ENCODE peak calls at places on chromosomes 4 and X, in four cellular contexts. One of them, this sample, is unnamed. For H3K4me1, the result is how much of the 10 kb centered on the place peaks cover.

GRCh38 chr4:151744614-151745013 is 16.2 kb downstream of the GATB start:
- DNase-seq in GM23248: peak
- DNase-seq in heart left ventricle: no peak
- DNase-seq in HCT116: peak
- DNase-seq in this sample: no peak

GRCh38 chrX:70970482-70970999 is 39.6 kb upstream of the SLC7A3 start:
- DNase-seq in GM23248: peak
- DNase-seq in heart left ventricle: no peak
- DNase-seq in HCT116: no peak
- DNase-seq in this sample: no peak

GRCh38 chr4:87856816-87857215 is 24.0 kb downstream of the MEPE start:
- DNase-seq in GM23248: peak
- DNase-seq in heart left ventricle: no peak
- DNase-seq in HCT116: no peak
- DNase-seq in this sample: no peak

GRCh38 chr4:82284475-82284857 is 89.3 kb downstream of the HNRNPD start:
- DNase-seq in GM23248: no peak
- DNase-seq in heart left ventricle: no peak
- DNase-seq in HCT116: no peak
- DNase-seq in this sample: no peak

GRCh38 chr4:117823388-117823787 is 210.9 kb upstream of the NDST3 start:
- DNase-seq in GM23248: no peak
- DNase-seq in heart left ventricle: no peak
- DNase-seq in HCT116: no peak
- DNase-seq in this sample: no peak

GRCh38 chrX:18620349-18620748 is 51.6 kb downstream of the RS1 start:
- DNase-seq in GM23248: no peak
- DNase-seq in heart left ventricle: no peak
- DNase-seq in HCT116: no peak
- DNase-seq in this sample: no peak

GRCh38 chrX:15938072-15938471 is 83.5 kb upstream of the AP1S2 start:
- DNase-seq in GM23248: no peak
- DNase-seq in heart left ventricle: no peak
- DNase-seq in HCT116: no peak
- DNase-seq in this sample: no peak

GRCh38 chr4:32858971-32859370 is 2138.8 kb downstream of the PCDH7 start:
- DNase-seq in GM23248: peak
- DNase-seq in heart left ventricle: no peak
- DNase-seq in HCT116: peak
- DNase-seq in this sample: no peak

GRCh38 chrX:150983526-150984163 is 510 bp downstream of the HMGB3 start:
- DNase-seq in GM23248: peak
- DNase-seq in heart left ventricle: no peak
- DNase-seq in HCT116: no peak
- DNase-seq in this sample: no peak

GRCh38 chr4:52641853-52642563 is 17.1 kb downstream of the USP46 start:
- DNase-seq in GM23248: peak
- DNase-seq in heart left ventricle: no peak
- DNase-seq in HCT116: peak
- DNase-seq in this sample: no peak

GRCh38 chr4:106083065-106083464 is 187.8 kb downstream of the NPNT start:
- DNase-seq in GM23248: no peak
- DNase-seq in heart left ventricle: no peak
- DNase-seq in HCT116: no peak
- DNase-seq in this sample: no peak

GRCh38 chr4:159487284-159487747 is 384.4 kb downstream of the RAPGEF2 start:
- DNase-seq in GM23248: peak
- DNase-seq in heart left ventricle: peak
- DNase-seq in HCT116: peak
- DNase-seq in this sample: no peak

GRCh38 chrX:13250831-13251612 is 68.8 kb downstream of the ATXN3L start:
- DNase-seq in GM23248: peak
- DNase-seq in heart left ventricle: peak
- DNase-seq in HCT116: no peak
- DNase-seq in this sample: no peak

GRCh38 chr4:84916233-84916632 is 50.3 kb downstream of the WDFY3 start:
- DNase-seq in GM23248: no peak
- DNase-seq in heart left ventricle: no peak
- DNase-seq in HCT116: no peak
- DNase-seq in this sample: no peak

GRCh38 chr4:182923796-182924365 is 6.7 kb upstream of the DCTD start:
- DNase-seq in GM23248: no peak
- DNase-seq in heart left ventricle: no peak
- DNase-seq in HCT116: no peak
- DNase-seq in this sample: no peak

GRCh38 chr4:64784125-64784524 is 374.9 kb upstream of the TECRL start:
- DNase-seq in GM23248: peak
- DNase-seq in heart left ventricle: no peak
- DNase-seq in HCT116: no peak
- DNase-seq in this sample: no peak

GRCh38 chr4:109967798-109968520 is 55.3 kb downstream of the EGF start:
- DNase-seq in GM23248: peak
- DNase-seq in heart left ventricle: no peak
- DNase-seq in HCT116: no peak
- DNase-seq in this sample: no peak

GRCh38 chrX:19964017-19964710 is 26.7 kb downstream of the BCLAF3 start:
- DNase-seq in GM23248: no peak
- DNase-seq in heart left ventricle: no peak
- DNase-seq in HCT116: no peak
- DNase-seq in this sample: no peak

GRCh38 chrX:154730271-154730883 is 20.5 kb downstream of the GAB3 start:
- DNase-seq in GM23248: peak
- DNase-seq in heart left ventricle: peak
- DNase-seq in HCT116: no peak
- DNase-seq in this sample: peak

GRCh38 chrX:147180886-147181285 is 366.3 kb upstream of the CXorf51A start:
- DNase-seq in GM23248: no peak
- DNase-seq in heart left ventricle: no peak
- DNase-seq in HCT116: no peak
- DNase-seq in this sample: no peak

GRCh38 chr4:122243785-122244184 is 91.7 kb downstream of the BLTP1 start:
- DNase-seq in GM23248: no peak
- DNase-seq in heart left ventricle: no peak
- DNase-seq in HCT116: no peak
- DNase-seq in this sample: no peak

GRCh38 chr4:43458293-43458692 is 565.8 kb downstream of the GRXCR1 start:
- DNase-seq in GM23248: no peak
- DNase-seq in heart left ventricle: no peak
- DNase-seq in HCT116: no peak
- DNase-seq in this sample: no peak

GRCh38 chr4:56049428-56050212 is 100.9 kb downstream of the CEP135 start:
- DNase-seq in GM23248: peak
- DNase-seq in heart left ventricle: peak
- DNase-seq in HCT116: peak
- DNase-seq in this sample: peak

GRCh38 chrX:101759000-101759399 is 99.3 kb upstream of the ARMCX2 start:
- DNase-seq in GM23248: peak
- DNase-seq in heart left ventricle: peak
- DNase-seq in HCT116: peak
- DNase-seq in this sample: no peak

GRCh38 chr4:148053298-148054003 is 321.6 kb downstream of the ARHGAP10 start:
- DNase-seq in GM23248: no peak
- DNase-seq in heart left ventricle: no peak
- DNase-seq in HCT116: no peak
- DNase-seq in this sample: no peak

GRCh38 chr4:172142331-172142738 is 329.1 kb downstream of the GALNTL6 start:
- DNase-seq in GM23248: peak
- DNase-seq in heart left ventricle: no peak
- DNase-seq in HCT116: no peak
- DNase-seq in this sample: no peak

GRCh38 chrX:39903937-39904336 is 193.8 kb downstream of the BCOR start:
- DNase-seq in GM23248: peak
- DNase-seq in heart left ventricle: no peak
- DNase-seq in HCT116: no peak
- DNase-seq in this sample: no peak

GRCh38 chrX:154822029-154822428 is 12.4 kb downstream of the SMIM9 start:
- DNase-seq in GM23248: no peak
- DNase-seq in heart left ventricle: no peak
- DNase-seq in HCT116: no peak
- DNase-seq in this sample: no peak

GRCh38 chrX:45843518-45843917 is 642.8 kb upstream of the DIPK2B start:
- DNase-seq in GM23248: peak
- DNase-seq in heart left ventricle: no peak
- DNase-seq in HCT116: no peak
- DNase-seq in this sample: no peak

GRCh38 chr4:166198516-166198915 is 325.5 kb downstream of the TLL1 start:
- DNase-seq in GM23248: no peak
- DNase-seq in heart left ventricle: no peak
- DNase-seq in HCT116: no peak
- DNase-seq in this sample: no peak

DNA sequence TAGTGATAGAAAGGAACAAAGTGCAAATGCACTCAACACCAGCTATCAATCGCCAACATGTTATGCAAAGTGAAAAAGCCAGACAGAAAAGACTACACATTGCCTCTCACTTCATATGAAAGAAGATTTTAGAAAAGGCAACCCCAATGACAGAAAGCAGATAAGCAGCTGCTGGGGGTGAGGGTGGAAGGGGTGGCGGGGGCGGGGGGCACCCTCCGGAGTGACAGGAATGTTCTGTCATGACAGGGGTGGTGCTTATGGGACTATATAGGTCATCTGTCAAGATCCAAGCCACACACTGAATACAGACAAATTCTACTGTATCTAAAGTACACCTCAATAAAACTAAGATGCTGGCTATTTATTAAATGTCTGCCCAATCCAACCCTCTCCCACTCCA is 10.7 kb downstream of the WDR1 start:
- DNase-seq in GM23248: no peak
- DNase-seq in heart left ventricle: no peak
- DNase-seq in HCT116: no peak
- DNase-seq in this sample: no peak
- H3K4me1 ChIP-seq in GM23248: half or more
- H3K4me1 ChIP-seq in heart left ventricle: half or more
- H3K4me1 ChIP-seq in HCT116: half or more
- H3K4me1 ChIP-seq in this sample: half or more

DNA sequence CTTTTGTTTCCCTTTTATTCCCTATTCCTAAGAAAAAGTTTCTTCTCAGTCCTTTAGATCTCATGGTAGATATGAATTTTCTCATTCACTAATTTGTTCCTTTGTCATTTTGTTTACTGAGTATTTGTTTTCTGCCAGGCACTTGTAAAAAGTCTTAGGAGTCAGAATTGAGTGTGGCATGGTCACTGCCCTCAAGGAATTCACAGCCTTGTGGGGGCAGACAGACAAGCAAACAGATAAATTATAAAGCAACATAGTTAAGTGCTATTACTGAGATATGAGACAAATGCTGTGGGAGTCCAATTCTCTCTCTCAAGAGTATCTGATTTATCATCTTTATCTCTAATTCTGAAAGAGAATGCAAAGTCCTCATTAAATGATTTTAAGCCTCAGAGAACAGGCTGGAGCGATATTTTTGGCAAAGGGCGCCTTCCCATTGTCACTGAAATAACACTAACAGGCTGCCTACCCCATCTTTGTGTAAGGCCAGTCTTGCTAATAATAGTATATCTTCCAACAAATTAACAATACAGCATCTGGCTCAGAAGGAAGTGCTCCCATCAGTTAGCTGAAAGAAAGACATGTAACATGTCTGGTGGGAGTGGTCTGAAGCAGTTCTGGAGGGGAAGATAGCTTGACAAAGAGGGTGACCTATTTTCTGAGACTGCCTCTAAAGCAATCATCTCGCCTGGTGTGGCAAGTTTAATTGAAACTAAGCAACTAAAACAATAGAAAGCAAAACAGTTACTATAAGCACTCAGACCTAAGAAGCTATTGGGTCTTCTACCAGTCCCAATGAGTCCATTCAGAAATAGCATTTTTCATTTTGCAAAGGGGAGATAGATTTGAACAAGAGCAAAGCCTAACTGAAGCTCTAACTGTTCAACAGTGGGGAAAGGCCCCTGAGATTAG is 61.4 kb upstream of the AMOT start:
- DNase-seq in GM23248: no peak
- DNase-seq in heart left ventricle: peak
- DNase-seq in HCT116: no peak
- DNase-seq in this sample: no peak
- H3K27ac ChIP-seq in GM23248: no peak
- H3K27ac ChIP-seq in heart left ventricle: no peak
- H3K27ac ChIP-seq in HCT116: no peak
- H3K27ac ChIP-seq in this sample: no peak

GRCh38 chr4:101025755-101026154 is 321.6 kb downstream of the PPP3CA start:
- DNase-seq in GM23248: no peak
- DNase-seq in heart left ventricle: no peak
- DNase-seq in HCT116: no peak
- DNase-seq in this sample: no peak

GRCh38 chr4:101031971-101032370 is 315.4 kb downstream of the PPP3CA start:
- DNase-seq in GM23248: no peak
- DNase-seq in heart left ventricle: no peak
- DNase-seq in HCT116: no peak
- DNase-seq in this sample: no peak

GRCh38 chr4:101027721-101028120 is 319.6 kb downstream of the PPP3CA start:
- DNase-seq in GM23248: no peak
- DNase-seq in heart left ventricle: no peak
- DNase-seq in HCT116: no peak
- DNase-seq in this sample: no peak

GRCh38 chr4:101033986-101034385 is 313.3 kb downstream of the PPP3CA start:
- DNase-seq in GM23248: no peak
- DNase-seq in heart left ventricle: no peak
- DNase-seq in HCT116: no peak
- DNase-seq in this sample: no peak

GRCh38 chr4:101028886-101029285 is 318.4 kb downstream of the PPP3CA start:
- DNase-seq in GM23248: no peak
- DNase-seq in heart left ventricle: no peak
- DNase-seq in HCT116: no peak
- DNase-seq in this sample: no peak
- H3K4me1 ChIP-seq in GM23248: under half
- H3K4me1 ChIP-seq in heart left ventricle: under half
- H3K4me1 ChIP-seq in HCT116: half or more
- H3K4me1 ChIP-seq in this sample: under half

GRCh38 chr4:124713213-124713592 is 671 bp upstream of the ANKRD50 start:
- DNase-seq in GM23248: peak
- DNase-seq in heart left ventricle: peak
- DNase-seq in HCT116: peak
- DNase-seq in this sample: peak
- H3K27ac ChIP-seq in GM23248: peak
- H3K27ac ChIP-seq in heart left ventricle: peak
- H3K27ac ChIP-seq in HCT116: peak
- H3K27ac ChIP-seq in this sample: peak

GRCh38 chr4:94416981-94417380 is 34.8 kb upstream of the PDLIM5 start:
- DNase-seq in GM23248: no peak
- DNase-seq in heart left ventricle: no peak
- DNase-seq in HCT116: no peak
- DNase-seq in this sample: no peak
- H3K4me1 ChIP-seq in GM23248: under half
- H3K4me1 ChIP-seq in heart left ventricle: under half
- H3K4me1 ChIP-seq in HCT116: under half
- H3K4me1 ChIP-seq in this sample: under half

DNA sequence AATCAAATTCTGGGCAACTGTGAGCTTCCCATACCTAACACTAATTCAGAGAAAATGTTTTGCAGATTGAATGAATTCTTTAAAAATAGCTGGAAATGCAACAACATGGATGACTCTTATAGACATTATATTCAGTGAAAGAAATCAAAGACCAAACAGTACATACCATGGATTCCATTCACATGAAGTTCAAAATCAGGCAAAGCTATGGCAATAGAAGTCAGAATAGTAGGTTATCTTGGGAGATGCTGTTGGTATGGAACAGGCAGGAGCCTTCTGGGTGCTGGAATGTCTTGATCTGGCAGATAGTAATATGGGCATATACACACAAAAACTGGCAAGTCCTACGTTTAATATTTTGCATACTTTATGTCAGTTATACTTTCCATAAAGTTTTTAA is 25.5 kb upstream of the CBLL2 start:
- DNase-seq in GM23248: peak
- DNase-seq in heart left ventricle: no peak
- DNase-seq in HCT116: no peak
- DNase-seq in this sample: no peak
- H3K27ac ChIP-seq in GM23248: peak
- H3K27ac ChIP-seq in heart left ventricle: no peak
- H3K27ac ChIP-seq in HCT116: no peak
- H3K27ac ChIP-seq in this sample: no peak